ENCODE peak calls at places on chromosomes 3 and 15, in nine cellular contexts. Z is mesothelial cell of epicardium, X is choroid plexus epithelial cell, G is tibial nerve, T is endothelial cell of umbilical vein, S is AG09309, L is heart left ventricle, M is breast epithelium, W is cardiac muscle cell. Q is an unnamed sample.

GRCh38 chr3:55305714-55306485 is 181.2 kb downstream of the WNT5A start:
- DNase-seq in G (peak), X (no peak), Z (no peak), S (no peak), T (no peak), W (no peak), M (no peak), L (no peak), Q (no peak)

GRCh38 chr3:109897734-109898133 is 560.4 kb upstream of the DPPA4 start:
- DNase-seq in L (no peak), W (no peak), M (no peak), G (no peak), Z (no peak), X (no peak), T (no peak), S (no peak), Q (peak)

GRCh38 chr15:28094732-28095521 is 4.2 kb downstream of the OCA2 start:
- DNase-seq in M (no peak), G (no peak), S (no peak), W (peak), Z (no peak), L (no peak), X (no peak), T (no peak), Q (no peak)

GRCh38 chr3:129608087-129608935 is 1.8 kb upstream of the PLXND1 start:
- DNase-seq in Z (no peak), L (no peak), S (no peak), X (peak), T (peak), W (no peak), G (no peak), M (no peak), Q (peak)

GRCh38 chr15:79601376-79601775 is 169.2 kb downstream of the MINAR1 start:
- DNase-seq in Z (no peak), L (no peak), X (no peak), W (no peak), T (no peak), S (no peak), M (no peak), G (no peak), Q (no peak)

GRCh38 chr15:34783471-34783870 is 11.9 kb downstream of the ACTC1 start:
- DNase-seq in T (no peak), L (no peak), M (no peak), Z (no peak), S (no peak), X (no peak), G (no peak), W (no peak), Q (no peak)

GRCh38 chr15:70171224-70171886 is 73.6 kb upstream of the TLE3 start:
- DNase-seq in Z (no peak), W (peak), L (no peak), S (no peak), G (no peak), X (no peak), M (peak), T (no peak), Q (no peak)

GRCh38 chr15:86541540-86541939 is 461.9 kb downstream of the AGBL1 start:
- DNase-seq in L (no peak), M (no peak), S (no peak), G (no peak), X (no peak), T (no peak), W (no peak), Z (no peak), Q (peak)

GRCh38 chr3:111859974-111860859 is 1.2 kb downstream of the PHLDB2 start:
- DNase-seq in T (peak), W (peak), L (peak), M (peak), S (peak), G (peak), X (peak), Z (peak), Q (peak)

GRCh38 chr3:196080997-196081833 is 675 bp downstream of the TFRC start:
- DNase-seq in X (peak), L (peak), M (peak), S (no peak), Z (peak), W (peak), T (peak), G (no peak), Q (peak)

GRCh38 chr3:98563661-98564281 is 29.6 kb downstream of the CPOX start:
- DNase-seq in L (no peak), S (peak), X (peak), G (no peak), T (no peak), M (no peak), Z (no peak), W (no peak), Q (peak)

GRCh38 chr3:65836047-65836446 is 202.7 kb downstream of the MAGI1 start:
- DNase-seq in M (no peak), L (no peak), W (no peak), G (no peak), Z (no peak), S (no peak), X (peak), T (no peak), Q (peak)

GRCh38 chr3:147015334-147015733 is 391.0 kb downstream of the ZIC4 start:
- DNase-seq in L (no peak), X (no peak), M (no peak), W (no peak), T (no peak), G (no peak), Z (no peak), S (no peak), Q (no peak)

GRCh38 chr3:87260270-87260669 is 16.1 kb downstream of the POU1F1 start:
- DNase-seq in T (peak), S (peak), L (no peak), G (peak), M (no peak), X (peak), Z (no peak), W (peak), Q (peak)

GRCh38 chr3:137970914-137971831 is 38.8 kb upstream of the CLDN18 start:
- DNase-seq in Z (peak), T (peak), L (peak), W (peak), S (no peak), X (peak), M (peak), G (peak), Q (peak)

GRCh38 chr3:17680530-17680929 is 61.9 kb downstream of the TBC1D5 start:
- DNase-seq in S (no peak), M (no peak), L (no peak), Z (no peak), X (no peak), G (no peak), W (no peak), T (no peak), Q (no peak)

GRCh38 chr3:8368598-8368997 is 133.0 kb upstream of the LMCD1 start:
- DNase-seq in G (no peak), T (no peak), M (no peak), S (no peak), Z (no peak), X (no peak), W (no peak), L (no peak), Q (no peak)

GRCh38 chr3:151113342-151113741 is 27.9 kb downstream of the MED12L start:
- DNase-seq in M (no peak), S (no peak), Z (no peak), L (no peak), G (no peak), T (no peak), X (no peak), W (no peak), Q (no peak)

GRCh38 chr3:140922634-140923033 is 19.0 kb upstream of the SLC25A36 start:
- DNase-seq in T (peak), S (no peak), L (no peak), X (peak), Z (no peak), M (no peak), G (no peak), W (no peak), Q (peak)

GRCh38 chr3:185807455-185808068 is 17.3 kb downstream of the IGF2BP2 start:
- DNase-seq in S (no peak), L (no peak), G (no peak), T (peak), M (no peak), W (no peak), Z (no peak), X (peak), Q (peak)

GRCh38 chr3:36876181-36876936 is 68.5 kb downstream of the TRANK1 start:
- DNase-seq in Z (no peak), X (no peak), M (no peak), W (no peak), G (no peak), T (no peak), S (no peak), L (no peak), Q (no peak)

GRCh38 chr15:77027111-77027696 is 32.3 kb downstream of the PSTPIP1 start:
- DNase-seq in T (no peak), G (peak), X (no peak), S (no peak), L (no peak), W (no peak), Z (peak), M (peak), Q (no peak)

GRCh38 chr3:181709537-181710279 is 2.0 kb upstream of the SOX2 start:
- DNase-seq in Z (peak), L (peak), W (peak), S (no peak), M (no peak), X (peak), T (peak), G (peak), Q (peak)

GRCh38 chr3:88235102-88235501 is 85.3 kb downstream of the C3orf38 start:
- DNase-seq in X (peak), T (no peak), W (no peak), L (no peak), G (no peak), M (no peak), Z (no peak), S (no peak), Q (peak)

GRCh38 chr3:130941793-130942192 is 47.9 kb downstream of the ATP2C1 start:
- DNase-seq in X (no peak), M (no peak), S (no peak), L (no peak), T (no peak), G (no peak), W (no peak), Z (no peak), Q (peak)

GRCh38 chr3:73499787-73500186 is 125.0 kb downstream of the PDZRN3 start:
- DNase-seq in X (peak), T (no peak), W (no peak), G (no peak), S (no peak), L (no peak), M (no peak), Z (no peak), Q (peak)

GRCh38 chr15:85750807-85751730 is 43.7 kb downstream of the KLHL25 start:
- DNase-seq in X (peak), G (peak), W (no peak), S (no peak), M (peak), Z (no peak), L (no peak), T (no peak), Q (no peak)

GRCh38 chr15:61037031-61037430 is 192.1 kb downstream of the RORA start:
- DNase-seq in W (no peak), S (peak), L (no peak), G (no peak), M (no peak), Z (no peak), T (peak), X (peak), Q (no peak)

GRCh38 chr3:146131616-146132410 is 29.2 kb downstream of the PLOD2 start:
- DNase-seq in S (peak), G (no peak), T (no peak), M (no peak), W (no peak), L (no peak), X (peak), Z (no peak), Q (peak)

GRCh38 chr15:65396283-65396964 is 18.6 kb upstream of the IGDCC3 start:
- DNase-seq in Z (no peak), W (no peak), T (no peak), G (no peak), X (no peak), M (no peak), L (no peak), S (no peak), Q (no peak)

GRCh38 chr15:40340740-40341400 is at the start of gene CCDC9B:
- DNase-seq in Z (no peak), X (peak), M (peak), G (peak), W (peak), S (peak), T (peak), L (peak), Q (peak)

GRCh38 chr3:197956070-197956469 is 3.9 kb upstream of the LMLN start:
- DNase-seq in L (no peak), Z (no peak), X (no peak), G (no peak), T (no peak), M (no peak), S (no peak), W (no peak), Q (no peak)

DNA sequence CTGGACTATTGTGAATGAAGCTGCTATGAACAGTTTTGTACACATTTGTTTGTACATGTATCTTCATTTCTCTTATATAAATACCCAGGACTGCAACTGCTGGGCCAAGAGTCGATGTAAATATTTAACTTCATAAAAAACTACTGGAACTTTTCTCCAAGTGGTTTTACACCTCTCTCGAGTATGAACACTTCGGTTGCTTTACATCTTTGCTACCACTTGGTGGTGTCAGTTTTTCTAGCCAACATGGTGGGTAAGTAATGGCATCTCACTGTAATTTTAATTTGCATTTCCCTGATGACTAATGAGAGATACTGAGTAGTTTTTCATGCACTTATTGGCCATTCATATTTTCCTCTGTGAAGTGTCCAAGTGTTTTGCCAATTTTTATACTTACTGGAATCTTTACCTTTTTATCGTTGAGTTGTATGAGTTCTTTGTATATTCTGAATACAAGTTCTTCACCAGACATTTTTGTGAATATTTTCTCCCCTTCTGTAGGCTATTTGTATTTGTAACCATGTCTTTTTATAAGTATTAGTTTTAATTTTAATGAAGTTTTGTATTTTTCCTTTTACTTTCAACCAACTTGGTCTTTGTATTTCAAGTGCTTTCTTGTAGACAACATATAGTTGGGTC is 44.4 kb downstream of the PCOLCE2 start:
- DNase-seq in T (peak), M (no peak), G (no peak), Z (no peak), L (no peak), X (peak), W (peak), S (peak), Q (peak)
- TF ChIP-seq CTCF in T (peak), M (no peak), G (no peak), Z (no peak), L (peak), X (peak), W (peak), S (peak), Q (peak)

DNA sequence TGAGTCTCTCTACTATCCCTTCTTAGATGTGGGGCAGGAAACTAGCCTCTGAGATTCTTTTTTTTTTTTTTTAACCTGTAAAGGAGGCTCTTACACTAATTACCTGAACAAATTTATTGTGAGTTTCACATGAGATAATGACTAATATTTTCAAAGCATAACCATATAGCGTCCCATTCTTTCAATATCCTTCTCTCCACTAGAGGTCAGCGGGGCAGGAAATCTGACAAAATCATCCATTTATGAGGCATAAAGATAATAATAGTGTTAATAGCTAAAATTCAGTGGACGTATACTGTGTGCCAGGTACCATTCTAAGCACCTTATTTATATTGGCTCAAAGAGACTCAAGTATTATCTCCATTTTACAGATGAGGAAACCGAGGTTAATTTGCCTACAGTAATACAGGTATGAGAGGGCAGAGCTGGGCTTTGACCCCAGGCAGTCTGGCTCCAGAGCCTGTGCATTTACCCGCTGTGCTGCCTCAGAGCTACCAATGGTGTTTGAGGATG is 16.3 kb upstream of the SMAD6 start:
- DNase-seq in Z (no peak), G (no peak), W (no peak), L (no peak), T (peak), S (no peak), M (no peak), X (peak), Q (no peak)
- TF ChIP-seq CTCF in Z (peak), G (no peak), W (peak), L (no peak), T (no peak), S (peak), M (no peak), X (peak), Q (no peak)

GRCh38 chr3:136949708-136950107 is 8.1 kb upstream of the IL20RB start:
- DNase-seq in Z (no peak), X (peak), W (no peak), G (no peak), M (no peak), T (peak), L (no peak), S (no peak), Q (no peak)
- TF ChIP-seq CTCF in Z (no peak), X (peak), W (no peak), G (no peak), M (no peak), T (peak), L (no peak), S (peak), Q (peak)

GRCh38 chr3:53642211-53642610 is 147.8 kb downstream of the CACNA1D start:
- DNase-seq in Z (no peak), G (no peak), W (no peak), L (no peak), T (no peak), M (no peak), S (no peak), X (no peak), Q (no peak)

GRCh38 chr3:53646723-53647122 is 152.3 kb downstream of the CACNA1D start:
- DNase-seq in Z (no peak), S (no peak), M (no peak), X (no peak), L (no peak), G (no peak), T (no peak), W (no peak), Q (no peak)

GRCh38 chr3:53641397-53641796 is 147.0 kb downstream of the CACNA1D start:
- DNase-seq in M (no peak), L (no peak), W (no peak), Z (no peak), S (no peak), G (no peak), X (no peak), T (no peak), Q (no peak)

GRCh38 chr3:53645754-53646153 is 151.3 kb downstream of the CACNA1D start:
- DNase-seq in G (no peak), Z (no peak), M (no peak), W (no peak), X (no peak), L (no peak), S (no peak), T (no peak), Q (no peak)

DNA sequence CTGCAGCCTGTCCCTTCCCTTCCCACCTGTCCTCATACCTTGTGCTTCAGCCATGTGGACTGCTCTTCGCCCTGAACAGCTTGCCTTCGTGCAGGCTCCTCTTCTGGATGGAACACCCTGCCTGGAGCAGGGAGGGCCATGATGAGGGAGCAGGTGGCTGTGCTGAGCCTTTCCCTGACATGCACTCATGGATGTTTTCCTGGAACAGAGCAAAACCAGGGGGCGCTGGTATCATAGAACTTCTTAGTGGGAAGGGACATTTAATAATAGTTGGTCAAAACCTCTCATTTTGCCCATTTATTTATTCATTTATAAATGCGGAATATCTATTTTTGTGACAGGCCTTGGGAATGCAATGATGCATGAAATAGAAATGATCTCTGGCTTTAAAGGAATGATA is 149.3 kb downstream of the CACNA1D start:
- DNase-seq in S (no peak), M (no peak), G (no peak), L (no peak), T (no peak), Z (no peak), X (no peak), W (peak), Q (no peak)
- TF ChIP-seq CTCF in S (peak), M (no peak), G (no peak), L (no peak), T (no peak), Z (no peak), X (peak), W (no peak), Q (no peak)

GRCh38 chr3:143970773-143971366 is 753 bp upstream of the DIPK2A start:
- DNase-seq in Z (peak), L (peak), T (peak), G (no peak), S (no peak), X (peak), W (peak), M (peak), Q (no peak)
- TF ChIP-seq CTCF in Z (peak), L (no peak), T (peak), G (no peak), S (no peak), X (peak), W (no peak), M (peak), Q (no peak)

GRCh38 chr3:132535575-132536441 is 61.3 kb upstream of the ACKR4 start:
- DNase-seq in G (peak), T (peak), Z (no peak), L (peak), X (peak), S (peak), W (peak), M (no peak), Q (peak)

GRCh38 chr3:132538072-132538471 is 59.0 kb upstream of the ACKR4 start:
- DNase-seq in L (no peak), G (no peak), M (no peak), S (no peak), W (no peak), T (no peak), X (no peak), Z (no peak), Q (no peak)

GRCh38 chr3:132537297-132537696 is 59.8 kb upstream of the ACKR4 start:
- DNase-seq in S (no peak), T (no peak), L (no peak), X (no peak), M (no peak), W (no peak), G (no peak), Z (no peak), Q (no peak)

GRCh38 chr3:132539681-132540080 is 57.4 kb upstream of the ACKR4 start:
- DNase-seq in X (no peak), W (no peak), M (no peak), Z (no peak), G (no peak), S (no peak), L (no peak), T (no peak), Q (no peak)

DNA sequence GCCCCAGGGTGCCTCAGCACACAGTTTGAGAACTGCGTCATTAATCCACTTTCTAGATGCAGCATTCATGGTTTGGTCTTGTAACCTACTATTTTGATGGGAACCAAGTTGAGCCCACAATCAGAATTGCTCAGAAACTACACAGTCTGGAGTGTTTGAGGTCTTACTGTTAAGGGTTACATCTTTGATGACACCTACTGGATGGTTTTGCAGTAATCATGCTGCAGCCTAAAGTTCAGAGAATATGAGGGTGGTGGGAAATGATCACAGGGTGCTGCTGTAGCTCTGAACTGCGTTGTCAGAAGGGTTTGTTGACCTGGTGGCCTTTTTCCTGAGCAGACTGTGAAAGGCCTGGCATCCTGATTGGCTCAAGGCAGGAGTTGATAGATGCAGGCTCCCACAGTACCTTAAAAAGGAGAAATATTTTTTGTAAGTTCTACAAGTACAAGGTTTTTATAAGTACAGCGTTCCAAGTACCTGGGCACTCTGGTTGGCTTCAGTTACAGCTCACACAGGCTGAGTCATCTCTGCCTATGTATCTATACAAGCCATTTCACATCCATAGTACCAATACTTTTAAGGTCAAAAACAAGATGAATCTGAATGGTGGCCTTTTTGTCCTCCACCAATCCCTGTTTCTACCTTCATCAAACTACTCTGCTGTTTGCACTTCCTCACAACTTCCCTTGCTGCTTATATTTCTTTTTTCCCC is 60.5 kb upstream of the ACKR4 start:
- DNase-seq in X (peak), L (no peak), M (no peak), T (peak), W (no peak), G (no peak), Z (no peak), S (no peak), Q (peak)
- TF ChIP-seq CTCF in X (no peak), L (no peak), M (no peak), T (no peak), W (no peak), G (no peak), Z (no peak), S (peak), Q (no peak)